ENCODE peak calls at places on chromosomes 2 and 18, in six cellular contexts. X is activated naive CD4-positive, alpha-beta T cell; R is AG20443; K is right lobe of liver; T is NCI-H1436; C is stimulated activated CD8-positive, alpha-beta memory T cell treated with anti-CD3 and anti-CD28 coated beads, Interleukin-4, amount 100 ng/mL, for 24 hours. S is an unnamed sample.

GRCh38 chr2:232421189-232421785 is 14.6 kb downstream of the ALPG start:
- DNase-seq in K (no peak), T (no peak), C (no peak), X (no peak), R (no peak), S (no peak)

GRCh38 chr2:33620-34019 is 12.7 kb downstream of the FAM110C start:
- DNase-seq in X (no peak), T (no peak), C (peak), K (no peak), R (no peak), S (no peak)

GRCh38 chr2:194087569-194087968 is 1569.5 kb upstream of the SLC39A10 start:
- DNase-seq in K (no peak), R (no peak), X (no peak), C (no peak), T (peak), S (no peak)

GRCh38 chr2:33069894-33070651 is 123.3 kb downstream of the LTBP1 start:
- DNase-seq in K (peak), X (no peak), C (peak), R (peak), T (no peak), S (peak)

GRCh38 chr2:74146929-74147728 is 583 bp downstream of the BOLA3 start:
- DNase-seq in X (no peak), T (no peak), C (no peak), R (peak), K (no peak), S (no peak)

GRCh38 chr2:197575987-197576386 is 60.1 kb downstream of the MOB4 start:
- DNase-seq in R (no peak), C (no peak), T (no peak), X (no peak), K (no peak), S (peak)

GRCh38 chr2:144526826-144527225 is 6.9 kb upstream of the ZEB2 start:
- DNase-seq in C (no peak), T (no peak), X (no peak), R (no peak), K (no peak), S (no peak)

GRCh38 chr18:74410441-74410992 is 46.6 kb downstream of the DIPK1C start:
- DNase-seq in T (no peak), R (no peak), C (no peak), K (no peak), X (no peak), S (no peak)

GRCh38 chr2:21104030-21104660 is 19.6 kb upstream of the TDRD15 start:
- DNase-seq in X (no peak), R (no peak), C (no peak), K (no peak), T (no peak), S (no peak)

GRCh38 chr2:160695402-160696060 is 201.9 kb upstream of the RBMS1 start:
- DNase-seq in K (no peak), T (peak), C (no peak), R (no peak), X (no peak), S (no peak)

GRCh38 chr2:950627-950992 is at the start of gene SNTG2:
- DNase-seq in C (peak), T (peak), X (peak), K (peak), R (peak), S (peak)

GRCh38 chr2:46849741-46850474 is 65.7 kb downstream of the MCFD2 start:
- DNase-seq in R (no peak), K (peak), X (no peak), C (no peak), T (no peak), S (no peak)